ENCODE peak calls at places on chromosomes 6 and 20, in five cellular contexts. One of them, this sample, is unnamed.

GRCh38 chr6:70079241-70079640 is 212.9 kb downstream of the COL19A1 start:
- DNase-seq in PC-3: no peak
- DNase-seq in IMR-90: no peak
- DNase-seq in A549: no peak
- DNase-seq in fibroblast of lung: no peak
- DNase-seq in this sample: no peak

GRCh38 chr6:127812985-127813681 is 87.7 kb downstream of the THEMIS start:
- DNase-seq in PC-3: no peak
- DNase-seq in A549: no peak
- DNase-seq in IMR-90: no peak
- DNase-seq in fibroblast of lung: no peak
- DNase-seq in this sample: no peak

GRCh38 chr6:3750324-3751018 is 1.0 kb downstream of the PXDC1 start:
- DNase-seq in A549: no peak
- DNase-seq in PC-3: peak
- DNase-seq in IMR-90: peak
- DNase-seq in fibroblast of lung: peak
- DNase-seq in this sample: peak

GRCh38 chr20:40691566-40692239 is 2.7 kb upstream of the MAFB start:
- DNase-seq in PC-3: no peak
- DNase-seq in IMR-90: no peak
- DNase-seq in fibroblast of lung: no peak
- DNase-seq in A549: no peak
- DNase-seq in this sample: no peak

GRCh38 chr6:110352603-110353303 is 5.4 kb downstream of the METTL24 start:
- DNase-seq in PC-3: no peak
- DNase-seq in IMR-90: peak
- DNase-seq in A549: no peak
- DNase-seq in fibroblast of lung: peak
- DNase-seq in this sample: no peak

GRCh38 chr6:6635869-6636268 is 47.3 kb downstream of the LY86 start:
- DNase-seq in PC-3: peak
- DNase-seq in A549: no peak
- DNase-seq in IMR-90: no peak
- DNase-seq in fibroblast of lung: no peak
- DNase-seq in this sample: no peak

GRCh38 chr6:111445786-111446395 is 37.1 kb downstream of the REV3L start:
- DNase-seq in PC-3: peak
- DNase-seq in fibroblast of lung: no peak
- DNase-seq in IMR-90: no peak
- DNase-seq in A549: no peak
- DNase-seq in this sample: no peak

GRCh38 chr6:1970151-1970561 is 275.2 kb downstream of the GMDS start:
- DNase-seq in fibroblast of lung: peak
- DNase-seq in A549: no peak
- DNase-seq in IMR-90: peak
- DNase-seq in PC-3: no peak
- DNase-seq in this sample: no peak

GRCh38 chr6:7805828-7806227 is 79.9 kb downstream of the BMP6 start:
- DNase-seq in fibroblast of lung: no peak
- DNase-seq in A549: no peak
- DNase-seq in PC-3: no peak
- DNase-seq in IMR-90: no peak
- DNase-seq in this sample: no peak

GRCh38 chr6:148565931-148566663 is 180.7 kb upstream of the UST start:
- DNase-seq in A549: no peak
- DNase-seq in IMR-90: peak
- DNase-seq in PC-3: peak
- DNase-seq in fibroblast of lung: peak
- DNase-seq in this sample: peak

GRCh38 chr6:79878142-79878748 is 69.1 kb downstream of the ELOVL4 start:
- DNase-seq in A549: no peak
- DNase-seq in IMR-90: no peak
- DNase-seq in fibroblast of lung: no peak
- DNase-seq in PC-3: peak
- DNase-seq in this sample: no peak

GRCh38 chr6:157411368-157411767 is 30.4 kb downstream of the ZDHHC14 start:
- DNase-seq in PC-3: no peak
- DNase-seq in IMR-90: no peak
- DNase-seq in fibroblast of lung: no peak
- DNase-seq in A549: no peak
- DNase-seq in this sample: no peak

GRCh38 chr6:112701201-112701600 is 354.1 kb downstream of the RFPL4B start:
- DNase-seq in PC-3: peak
- DNase-seq in IMR-90: peak
- DNase-seq in fibroblast of lung: peak
- DNase-seq in A549: no peak
- DNase-seq in this sample: no peak

GRCh38 chr6:152981989-152982767 is 663 bp downstream of the FBXO5 start:
- DNase-seq in fibroblast of lung: no peak
- DNase-seq in A549: no peak
- DNase-seq in IMR-90: no peak
- DNase-seq in PC-3: no peak
- DNase-seq in this sample: peak

GRCh38 chr6:159013229-159013628 is 13.2 kb upstream of the RSPH3 start:
- DNase-seq in PC-3: no peak
- DNase-seq in IMR-90: no peak
- DNase-seq in A549: no peak
- DNase-seq in fibroblast of lung: peak
- DNase-seq in this sample: no peak

GRCh38 chr6:149306967-149307366 is 10.5 kb upstream of the TAB2 start:
- DNase-seq in fibroblast of lung: no peak
- DNase-seq in A549: no peak
- DNase-seq in IMR-90: peak
- DNase-seq in PC-3: no peak
- DNase-seq in this sample: no peak

GRCh38 chr20:61951695-61952533 is 113.8 kb downstream of the TAF4 start:
- DNase-seq in PC-3: no peak
- DNase-seq in fibroblast of lung: peak
- DNase-seq in A549: no peak
- DNase-seq in IMR-90: peak
- DNase-seq in this sample: peak

GRCh38 chr6:83403191-83403590 is 27.7 kb downstream of the ME1 start:
- DNase-seq in fibroblast of lung: no peak
- DNase-seq in PC-3: no peak
- DNase-seq in IMR-90: no peak
- DNase-seq in A549: no peak
- DNase-seq in this sample: no peak

GRCh38 chr6:131937703-131938631 is 13.2 kb downstream of the CCN2 start:
- DNase-seq in A549: peak
- DNase-seq in PC-3: peak
- DNase-seq in IMR-90: peak
- DNase-seq in fibroblast of lung: peak
- DNase-seq in this sample: no peak

GRCh38 chr6:81748946-81749345 is 3.5 kb downstream of the TENT5A start:
- DNase-seq in A549: no peak
- DNase-seq in PC-3: no peak
- DNase-seq in fibroblast of lung: no peak
- DNase-seq in IMR-90: no peak
- DNase-seq in this sample: no peak

GRCh38 chr6:43953794-43954310 is 173.4 kb downstream of the MRPL14 start:
- DNase-seq in A549: no peak
- DNase-seq in fibroblast of lung: peak
- DNase-seq in IMR-90: no peak
- DNase-seq in PC-3: no peak
- DNase-seq in this sample: no peak

GRCh38 chr6:3776881-3777507 is 25.5 kb upstream of the PXDC1 start:
- DNase-seq in IMR-90: no peak
- DNase-seq in PC-3: no peak
- DNase-seq in A549: peak
- DNase-seq in fibroblast of lung: no peak
- DNase-seq in this sample: no peak

GRCh38 chr6:87903299-87903698 is 144.3 kb upstream of the SPACA1 start:
- DNase-seq in IMR-90: no peak
- DNase-seq in A549: no peak
- DNase-seq in PC-3: no peak
- DNase-seq in fibroblast of lung: no peak
- DNase-seq in this sample: no peak

GRCh38 chr6:141265748-141266647 is 866.7 kb upstream of the GJE1 start:
- DNase-seq in PC-3: peak
- DNase-seq in A549: no peak
- DNase-seq in IMR-90: no peak
- DNase-seq in fibroblast of lung: peak
- DNase-seq in this sample: peak

GRCh38 chr6:20455175-20456075 is 53.7 kb downstream of the E2F3 start:
- DNase-seq in fibroblast of lung: peak
- DNase-seq in IMR-90: peak
- DNase-seq in A549: no peak
- DNase-seq in PC-3: peak
- DNase-seq in this sample: no peak

GRCh38 chr6:52984247-52984646 is 10.8 kb downstream of the GSTA4 start:
- DNase-seq in A549: no peak
- DNase-seq in fibroblast of lung: no peak
- DNase-seq in PC-3: peak
- DNase-seq in IMR-90: no peak
- DNase-seq in this sample: no peak

GRCh38 chr6:3848380-3848779 is 793 bp upstream of the FAM50B start:
- DNase-seq in A549: no peak
- DNase-seq in IMR-90: no peak
- DNase-seq in fibroblast of lung: peak
- DNase-seq in PC-3: no peak
- DNase-seq in this sample: peak

GRCh38 chr6:30767158-30767943 is 23.0 kb upstream of the IER3 start:
- DNase-seq in PC-3: no peak
- DNase-seq in fibroblast of lung: no peak
- DNase-seq in A549: no peak
- DNase-seq in IMR-90: no peak
- DNase-seq in this sample: no peak

GRCh38 chr20:17518339-17519052 is 12.7 kb downstream of the BFSP1 start:
- DNase-seq in IMR-90: no peak
- DNase-seq in fibroblast of lung: no peak
- DNase-seq in A549: no peak
- DNase-seq in PC-3: no peak
- DNase-seq in this sample: peak

DNA sequence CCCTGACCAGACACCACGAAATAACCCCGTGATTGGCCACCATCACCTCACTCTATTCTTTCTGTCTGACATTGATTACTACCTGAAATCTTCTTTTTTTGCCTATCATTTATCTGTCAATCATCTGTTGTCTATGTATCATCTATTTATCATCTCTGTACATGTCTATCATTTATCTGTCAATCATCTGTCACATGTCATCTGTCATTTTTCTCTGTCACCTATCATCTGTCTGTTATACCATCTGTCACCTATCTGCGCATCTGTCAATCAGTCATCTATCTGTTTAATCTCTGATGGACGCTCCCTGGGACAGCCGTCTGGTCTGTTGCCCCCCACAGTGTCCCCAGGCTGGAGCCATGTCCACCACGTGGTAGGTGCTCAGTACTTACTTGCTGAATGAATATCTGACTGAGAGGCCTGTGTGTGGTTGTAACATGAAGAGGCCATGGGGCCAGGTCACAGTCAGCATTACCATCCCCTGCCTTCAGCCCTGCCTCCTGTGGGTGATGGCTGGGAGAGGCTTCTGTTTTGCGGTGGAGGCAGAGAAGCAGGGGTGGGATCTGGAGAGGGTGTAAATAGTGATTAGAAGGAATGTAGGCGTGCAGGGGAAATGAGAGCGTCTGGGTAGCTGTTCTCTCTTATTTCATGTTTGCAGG is 302.7 kb downstream of the QKI start:
- DNase-seq in IMR-90: no peak
- DNase-seq in fibroblast of lung: no peak
- DNase-seq in A549: no peak
- DNase-seq in PC-3: no peak
- DNase-seq in this sample: no peak
- H3K4me2 ChIP-seq in IMR-90: no peak
- H3K4me2 ChIP-seq in fibroblast of lung: no peak
- H3K4me2 ChIP-seq in A549: no peak
- H3K4me2 ChIP-seq in PC-3: no peak
- H3K4me2 ChIP-seq in this sample: no peak

GRCh38 chr6:138421608-138422007 is 17.6 kb downstream of the HEBP2 start:
- DNase-seq in fibroblast of lung: no peak
- DNase-seq in A549: no peak
- DNase-seq in IMR-90: no peak
- DNase-seq in PC-3: no peak
- DNase-seq in this sample: no peak
- H3K4me3 ChIP-seq in fibroblast of lung: no peak
- H3K4me3 ChIP-seq in A549: no peak
- H3K4me3 ChIP-seq in IMR-90: no peak
- H3K4me3 ChIP-seq in PC-3: no peak
- H3K4me3 ChIP-seq in this sample: no peak

GRCh38 chr20:10304474-10305046 is 85.9 kb downstream of the SNAP25 start:
- DNase-seq in fibroblast of lung: peak
- DNase-seq in IMR-90: no peak
- DNase-seq in A549: peak
- DNase-seq in PC-3: peak
- DNase-seq in this sample: no peak

GRCh38 chr20:10309326-10309725 is 90.7 kb downstream of the SNAP25 start:
- DNase-seq in fibroblast of lung: peak
- DNase-seq in A549: peak
- DNase-seq in IMR-90: peak
- DNase-seq in PC-3: peak
- DNase-seq in this sample: peak

GRCh38 chr20:10306440-10307358 is 88.1 kb downstream of the SNAP25 start:
- DNase-seq in PC-3: peak
- DNase-seq in IMR-90: peak
- DNase-seq in A549: no peak
- DNase-seq in fibroblast of lung: peak
- DNase-seq in this sample: peak

GRCh38 chr20:10308652-10309051 is 90.0 kb downstream of the SNAP25 start:
- DNase-seq in PC-3: no peak
- DNase-seq in IMR-90: no peak
- DNase-seq in A549: no peak
- DNase-seq in fibroblast of lung: no peak
- DNase-seq in this sample: no peak

DNA sequence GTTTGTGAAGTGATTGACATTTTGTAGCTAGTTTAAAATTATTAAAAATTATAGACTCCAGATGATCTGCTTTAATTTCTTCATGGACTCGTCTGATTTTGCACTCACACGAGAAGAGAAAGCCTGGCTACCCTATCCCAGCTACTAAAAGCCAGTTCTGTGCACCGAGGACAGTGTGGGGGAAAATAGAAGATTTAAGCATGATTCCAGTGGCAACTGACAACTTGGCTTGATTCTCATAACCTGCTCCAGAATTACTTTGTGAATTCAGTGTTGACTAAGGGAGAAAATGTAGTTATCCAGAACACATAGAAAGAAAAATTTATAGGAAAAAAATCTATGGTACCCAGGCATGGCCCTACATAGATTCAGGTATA is 88.7 kb downstream of the SNAP25 start:
- DNase-seq in IMR-90: no peak
- DNase-seq in A549: no peak
- DNase-seq in fibroblast of lung: no peak
- DNase-seq in PC-3: no peak
- DNase-seq in this sample: no peak
- H3K4me2 ChIP-seq in IMR-90: peak
- H3K4me2 ChIP-seq in A549: peak
- H3K4me2 ChIP-seq in fibroblast of lung: no peak
- H3K4me2 ChIP-seq in PC-3: peak
- H3K4me2 ChIP-seq in this sample: peak

DNA sequence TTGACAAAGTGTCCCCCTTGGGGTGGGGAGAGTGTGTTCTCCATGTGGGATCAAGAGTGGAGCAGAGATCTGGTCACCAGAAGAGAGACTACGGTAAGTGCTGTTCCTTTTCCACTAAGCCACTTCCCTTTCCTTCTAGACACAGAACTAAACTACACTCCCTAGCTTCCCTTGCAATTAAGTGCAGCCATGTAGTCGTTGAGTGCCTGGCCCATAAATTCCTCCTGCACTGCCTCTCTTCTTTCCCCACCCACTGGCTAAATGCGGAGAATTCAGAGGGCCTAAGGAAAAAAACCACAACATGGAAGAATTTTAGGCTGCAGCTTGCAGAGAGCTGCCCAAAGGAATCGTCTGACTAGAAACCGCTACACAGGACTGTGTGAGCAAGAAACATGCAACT is 1.5 kb downstream of the WDR27 start:
- DNase-seq in A549: no peak
- DNase-seq in IMR-90: peak
- DNase-seq in PC-3: no peak
- DNase-seq in fibroblast of lung: peak
- DNase-seq in this sample: no peak
- H3K4me3 ChIP-seq in A549: no peak
- H3K4me3 ChIP-seq in IMR-90: no peak
- H3K4me3 ChIP-seq in PC-3: peak
- H3K4me3 ChIP-seq in fibroblast of lung: peak
- H3K4me3 ChIP-seq in this sample: peak